ENCODE peak calls at places on chromosomes 2 and 18, in ten cellular contexts. I is left ventricle myocardium superior; E is central memory CD4-positive, alpha-beta T cell; S is hepatocyte; A is stimulated activated CD8-positive, alpha-beta memory T cell treated with anti-CD3 and anti-CD28 coated beads, Interleukin-4, amount 100 ng/mL, for 24 hours; H is KG1; L is psoas muscle; R is Karpas-422; J is A172; U is GM12891. V is an unnamed sample.
A peak's percentile ranks its signal among the peaks of the same experiment; 100 is the strongest.

GRCh38 chr2:238135601-238136150 is 2.8 kb upstream of the KLHL30 start:
- DNase-seq in I (peak; percentile 15), E (no peak), S (no peak), A (no peak), H (no peak), L (peak; percentile 50), R (no peak), J (no peak), U (no peak), V (no peak)

GRCh38 chr2:63056309-63057065 is 5.9 kb downstream of the OTX1 start:
- DNase-seq in I (peak; percentile 53), E (no peak), S (peak; percentile 28), A (no peak), H (no peak), L (no peak), R (no peak), J (no peak), U (no peak), V (no peak)

GRCh38 chr18:10270160-10270571 is 184.3 kb upstream of the APCDD1 start:
- DNase-seq in I (peak; percentile 42), E (no peak), S (no peak), A (no peak), H (no peak), L (no peak), R (no peak), J (no peak), U (no peak), V (no peak)

GRCh38 chr2:216665240-216665639 is 30.1 kb downstream of the IGFBP5 start:
- DNase-seq in I (no peak), E (no peak), S (peak; percentile 66), A (no peak), H (no peak), L (no peak), R (no peak), J (no peak), U (no peak), V (peak; percentile 59)

GRCh38 chr18:32072321-32072720 is 19.4 kb upstream of the RNF138 start:
- DNase-seq in I (no peak), E (peak; percentile 36), S (no peak), A (no peak), H (peak; percentile 16), L (no peak), R (peak; percentile 56), J (peak; percentile 19), U (no peak), V (no peak)

GRCh38 chr2:68463287-68463877 is 3.7 kb downstream of the FBXO48 start:
- DNase-seq in I (no peak), E (peak; percentile 55), S (peak; percentile 73), A (no peak), H (peak; percentile 18), L (no peak), R (peak; percentile 92), J (peak; percentile 60), U (no peak), V (no peak)

GRCh38 chr2:127877626-127878025 is 8.1 kb downstream of the AMMECR1L start:
- DNase-seq in I (no peak), E (no peak), S (no peak), A (no peak), H (no peak), L (no peak), R (no peak), J (peak; percentile 25), U (no peak), V (no peak)

GRCh38 chr18:48996901-48997463 is 46.2 kb upstream of the SMAD7 start:
- DNase-seq in I (no peak), E (peak; percentile 87), S (peak; percentile 77), A (no peak), H (no peak), L (peak; percentile 36), R (no peak), J (peak; percentile 61), U (no peak), V (peak; percentile 34)

GRCh38 chr18:36464126-36464651 is 166.7 kb downstream of the FHOD3 start:
- DNase-seq in I (no peak), E (no peak), S (peak; percentile 24), A (no peak), H (no peak), L (no peak), R (peak; percentile 27), J (no peak), U (no peak), V (no peak)

GRCh38 chr2:64359892-64360657 is 93.9 kb upstream of the LGALSL start:
- DNase-seq in I (peak; percentile 60), E (no peak), S (peak; percentile 92), A (peak; percentile 48), H (no peak), L (peak; percentile 83), R (peak; percentile 65), J (peak; percentile 99), U (peak; percentile 37), V (peak; percentile 93)

GRCh38 chr2:179332903-179333302 is 68.3 kb upstream of the SESTD1 start:
- DNase-seq in I (no peak), E (no peak), S (no peak), A (no peak), H (no peak), L (no peak), R (no peak), J (peak; percentile 27), U (no peak), V (peak; percentile 14)

GRCh38 chr2:127508621-127509034 is 17.7 kb downstream of the IWS1 start:
- DNase-seq in I (peak; percentile 64), E (no peak), S (peak; percentile 75), A (no peak), H (no peak), L (peak; percentile 87), R (peak; percentile 83), J (peak; percentile 99), U (no peak), V (peak; percentile 94)

GRCh38 chr2:112803691-112804521 is 19.6 kb upstream of the IL1A start:
- DNase-seq in I (no peak), E (no peak), S (peak; percentile 40), A (no peak), H (no peak), L (no peak), R (no peak), J (peak; percentile 42), U (no peak), V (peak; percentile 93)

GRCh38 chr2:97995026-97995733 is 568 bp downstream of the TMEM131 start:
- DNase-seq in I (peak; percentile 70), E (peak; percentile 64), S (peak; percentile 68), A (peak; percentile 29), H (peak; percentile 64), L (peak; percentile 76), R (peak; percentile 93), J (peak; percentile 19), U (peak; percentile 50), V (no peak)

GRCh38 chr2:161243312-161243711 is 64.9 kb upstream of the PSMD14 start:
- DNase-seq in I (no peak), E (no peak), S (no peak), A (no peak), H (peak; percentile 35), L (no peak), R (peak; percentile 91), J (no peak), U (no peak), V (no peak)

GRCh38 chr2:83817511-83817910 is 641.6 kb downstream of the SUCLG1 start:
- DNase-seq in I (no peak), E (no peak), S (no peak), A (no peak), H (no peak), L (no peak), R (peak; percentile 72), J (peak; percentile 25), U (no peak), V (no peak)

GRCh38 chr2:141900826-141901225 is 230.0 kb downstream of the LRP1B start:
- DNase-seq in I (no peak), E (no peak), S (no peak), A (no peak), H (no peak), L (no peak), R (no peak), J (no peak), U (no peak), V (no peak)